ENCODE peak calls at places on chromosomes 6 and 20, in five cellular contexts. C is left ventricle myocardium inferior, Z is activated B cell treated with CpG ODN at 0.5 μM for 24 hours, X is lower leg skin, M is PC-9. G is an unnamed sample.

GRCh38 chr6:27901801-27902200 is 10.4 kb downstream of the OR2B2 start:
- DNase-seq in C (no peak), Z (no peak), X (no peak), M (no peak), G (no peak)

GRCh38 chr6:89007209-89008001 is 44.0 kb upstream of the RNGTT start:
- DNase-seq in C (no peak), Z (no peak), X (no peak), M (no peak), G (no peak)

GRCh38 chr6:14108571-14109410 is 8.8 kb upstream of the CD83 start:
- DNase-seq in C (no peak), Z (peak; percentile 69), X (peak; percentile 33), M (no peak), G (peak; percentile 83)

GRCh38 chr6:99099243-99099642 is 151.5 kb upstream of the FBXL4 start:
- DNase-seq in C (no peak), Z (no peak), X (no peak), M (no peak), G (no peak)

GRCh38 chr20:61121661-61122060 is 130.4 kb upstream of the CDH4 start:
- DNase-seq in C (no peak), Z (no peak), X (no peak), M (no peak), G (no peak)

GRCh38 chr6:16273266-16273665 is 34.9 kb downstream of the GMPR start:
- DNase-seq in C (no peak), Z (no peak), X (no peak), M (no peak), G (no peak)

GRCh38 chr20:16821211-16822089 is 73.3 kb downstream of the OTOR start:
- DNase-seq in C (no peak), Z (no peak), X (no peak), M (peak; percentile 25), G (peak; percentile 19)

GRCh38 chr6:153108320-153108719 is 22.8 kb downstream of the RGS17 start:
- DNase-seq in C (no peak), Z (no peak), X (no peak), M (no peak), G (no peak)

GRCh38 chr6:138293996-138294395 is 75.7 kb upstream of the PBOV1 start:
- DNase-seq in C (no peak), Z (no peak), X (no peak), M (no peak), G (no peak)

GRCh38 chr6:167847936-167848335 is 21.2 kb downstream of the AFDN start:
- DNase-seq in C (no peak), Z (no peak), X (no peak), M (no peak), G (no peak)

GRCh38 chr6:35047265-35048011 is 93.7 kb downstream of the TCP11 start:
- DNase-seq in C (no peak), Z (no peak), X (no peak), M (no peak), G (no peak)

GRCh38 chr6:39086294-39086693 is 28.7 kb downstream of the SAYSD1 start:
- DNase-seq in C (no peak), Z (no peak), X (no peak), M (no peak), G (peak; percentile 44)

GRCh38 chr6:2556761-2557160 is 194.0 kb downstream of the MYLK4 start:
- DNase-seq in C (no peak), Z (no peak), X (no peak), M (no peak), G (no peak)
- TF ChIP-seq CTCF in C (no peak), Z (no peak), X (no peak), M (no peak), G (no peak)

DNA sequence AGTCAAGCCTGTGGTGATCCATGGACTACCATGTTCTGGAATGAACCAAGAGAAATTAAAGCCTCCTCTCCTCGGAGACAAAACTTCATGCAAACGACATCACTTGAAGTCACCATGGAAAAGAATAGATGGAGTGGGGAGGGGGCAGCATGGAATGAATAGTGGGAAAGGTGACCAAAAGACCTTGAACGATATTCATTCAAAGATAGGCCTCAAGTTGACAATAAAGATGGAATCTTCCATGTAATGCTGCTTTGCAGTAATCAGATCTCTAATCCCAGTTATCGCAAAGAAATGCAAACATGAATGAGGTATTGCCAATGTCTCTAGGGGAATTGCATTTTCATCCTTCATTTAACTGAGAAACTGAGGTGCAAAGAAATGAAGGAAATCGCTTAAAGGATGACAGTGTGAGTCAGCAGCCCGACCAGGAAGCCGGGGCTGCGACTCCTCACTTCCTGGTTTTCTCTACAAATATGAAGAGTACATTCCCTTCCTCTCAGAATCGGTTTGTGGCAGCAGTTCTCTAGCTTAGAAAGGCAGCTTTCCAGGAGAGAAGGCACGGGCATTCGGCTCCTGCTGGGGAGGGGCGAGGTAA is 65.6 kb upstream of the RREB1 start:
- DNase-seq in C (no peak), Z (no peak), X (no peak), M (peak; percentile 33), G (no peak)
- TF ChIP-seq CTCF in C (no peak), Z (no peak), X (no peak), M (no peak), G (no peak)

DNA sequence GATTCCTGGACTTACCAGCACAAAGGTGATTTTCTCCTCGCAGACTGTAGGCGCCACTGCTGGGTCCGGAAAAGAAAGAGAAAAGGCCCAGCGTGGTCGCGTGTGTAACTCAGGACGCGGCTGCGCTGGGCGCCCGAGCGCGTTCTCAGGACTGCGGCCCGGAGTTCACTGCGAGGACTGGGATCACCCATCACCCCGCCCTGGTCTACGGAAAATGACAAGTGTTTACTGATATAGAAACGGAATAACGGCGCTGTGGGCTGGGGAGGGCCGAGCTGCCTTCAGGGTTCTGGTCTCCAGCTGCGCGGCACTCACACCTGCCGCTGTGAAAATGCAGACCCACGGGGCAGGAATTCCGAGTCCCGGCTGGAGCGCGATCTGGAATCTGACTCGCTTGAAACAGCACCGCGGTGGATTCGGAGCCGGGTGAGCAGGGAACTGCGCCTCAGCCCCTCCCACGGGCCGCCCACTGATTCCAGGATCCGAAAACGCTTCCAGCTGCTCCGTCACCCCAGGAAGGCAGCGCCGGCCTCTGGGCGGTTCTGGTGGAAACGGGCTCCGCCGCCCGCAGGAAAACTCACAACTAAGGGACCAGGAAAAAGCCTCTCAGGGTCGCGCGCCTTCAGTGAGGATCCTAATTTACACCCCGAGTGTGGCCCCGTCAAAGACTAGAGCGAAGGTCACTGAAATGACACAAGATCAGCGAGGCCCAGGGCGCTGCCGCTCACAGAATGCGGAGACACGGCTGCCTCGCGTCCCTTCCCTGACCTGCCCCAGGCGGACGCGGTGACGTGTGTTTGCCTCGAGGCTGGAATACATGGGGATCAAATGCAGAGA is 34.5 kb downstream of the HLA-A start:
- DNase-seq in C (peak; percentile 93), Z (peak; percentile 45), X (peak; percentile 80), M (peak; percentile 70), G (peak; percentile 54)
- TF ChIP-seq CTCF in C (peak; percentile 42), Z (no peak), X (no peak), M (no peak), G (peak; percentile 64)

GRCh38 chr20:58702859-58703648 is 10.5 kb downstream of the NPEPL1 start:
- DNase-seq in C (peak; percentile 5), Z (no peak), X (no peak), M (no peak), G (no peak)
- TF ChIP-seq CTCF in C (peak; percentile 24), Z (no peak), X (no peak), M (peak; percentile 34), G (peak; percentile 32)

DNA sequence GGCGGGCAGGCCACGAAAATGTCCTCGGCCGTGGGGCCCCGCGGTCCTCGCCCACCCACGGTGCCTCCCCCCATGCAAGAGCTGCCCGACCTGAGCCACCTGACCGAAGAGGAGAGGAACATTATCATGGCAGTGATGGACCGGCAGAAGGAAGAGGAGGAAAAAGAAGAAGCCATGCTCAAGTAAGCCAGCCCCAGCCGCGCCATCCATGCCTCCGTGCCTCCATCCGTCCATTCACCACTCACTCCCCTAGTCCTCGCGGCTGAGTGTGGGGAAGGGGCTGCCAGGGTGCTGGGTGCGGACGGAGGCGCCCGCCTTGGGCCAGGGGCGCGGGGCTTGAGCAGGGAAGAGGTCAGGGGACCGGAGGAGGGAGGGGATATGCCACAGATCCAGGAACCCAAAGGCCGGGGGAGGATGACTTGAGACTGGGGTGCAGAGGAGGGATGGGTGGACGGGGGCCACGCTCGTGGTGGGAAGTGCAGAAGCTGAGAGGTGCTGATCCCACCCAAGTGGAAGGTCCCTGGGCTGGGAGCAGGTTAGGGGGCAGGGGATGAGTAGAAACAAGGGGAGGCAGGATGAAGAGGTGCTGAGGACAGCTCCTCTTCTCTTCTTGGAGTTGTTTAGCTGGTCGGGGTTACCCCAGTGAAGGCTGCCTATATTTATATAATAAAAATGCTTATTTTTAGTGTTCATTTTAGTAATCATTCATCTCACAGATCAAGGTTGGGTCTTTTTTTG is 825 bp downstream of the RIMS1 start:
- DNase-seq in C (no peak), Z (no peak), X (no peak), M (no peak), G (no peak)
- TF ChIP-seq CTCF in C (no peak), Z (no peak), X (no peak), M (no peak), G (no peak)

DNA sequence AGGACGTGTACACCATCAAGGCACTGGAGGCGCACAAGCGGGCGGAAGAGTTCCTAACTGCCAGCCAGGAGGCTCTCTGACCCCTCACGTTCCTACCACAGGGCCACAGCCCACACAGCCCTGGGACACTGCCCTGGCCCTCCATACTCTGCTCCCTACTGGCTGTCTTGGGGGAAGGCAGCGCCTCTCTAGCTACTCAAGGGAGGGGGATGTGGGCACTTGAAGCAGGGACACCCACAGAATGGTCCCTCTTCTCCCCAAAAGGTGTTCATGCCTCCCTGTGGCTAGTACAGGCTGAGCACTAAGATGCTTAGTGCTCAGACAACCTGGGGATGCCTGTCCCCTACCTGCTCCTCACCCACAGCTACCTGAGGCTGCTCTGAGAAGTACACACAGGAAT is 2.5 kb downstream of the MEA1 start:
- DNase-seq in C (no peak), Z (no peak), X (no peak), M (no peak), G (no peak)
- TF ChIP-seq CTCF in C (no peak), Z (no peak), X (no peak), M (no peak), G (no peak)

G was measured in GM06990.